ENCODE peak calls at places on chromosomes 6 and 20, in six cellular contexts. E is pons, J is cardiac fibroblast, Q is NCI-H1417, M is B cell, G is AG10803. A is an unnamed sample.

GRCh38 chr20:12331236-12331635 is 413.5 kb downstream of the BTBD3 start:
- DNase-seq in J (no peak), G (no peak), Q (no peak), M (no peak), E (no peak), A (no peak)

GRCh38 chr6:90227693-90228092 is 69.0 kb downstream of the BACH2 start:
- DNase-seq in G (peak), Q (no peak), M (no peak), J (no peak), E (no peak), A (no peak)

GRCh38 chr6:44641344-44641743 is 253.8 kb downstream of the CDC5L start:
- DNase-seq in E (no peak), M (no peak), Q (no peak), G (peak), J (peak), A (no peak)

GRCh38 chr6:46491201-46491788 is at the start of gene RCAN2:
- DNase-seq in E (peak), Q (peak), M (peak), G (peak), J (no peak), A (peak)

GRCh38 chr6:169868458-169868857 is 117.0 kb downstream of the ERMARD start:
- DNase-seq in G (no peak), M (no peak), Q (no peak), E (no peak), J (no peak), A (no peak)

GRCh38 chr6:116465246-116465645 is 4.1 kb downstream of the CALHM6 start:
- DNase-seq in Q (no peak), G (no peak), M (peak), E (no peak), J (no peak), A (no peak)

GRCh38 chr6:15317934-15318902 is 72.3 kb downstream of the JARID2 start:
- DNase-seq in J (peak), E (no peak), G (no peak), M (no peak), Q (no peak), A (no peak)

GRCh38 chr6:145891126-145891525 is 73.0 kb downstream of the SHPRH start:
- DNase-seq in Q (no peak), G (peak), J (peak), E (no peak), M (no peak), A (no peak)

GRCh38 chr6:154542747-154543146 is 32.3 kb upstream of the CNKSR3 start:
- DNase-seq in Q (no peak), E (no peak), M (no peak), J (no peak), G (no peak), A (no peak)

GRCh38 chr6:111591370-111591900 is 14.2 kb downstream of the TRAF3IP2 start:
- DNase-seq in G (peak), J (peak), M (no peak), Q (no peak), E (no peak), A (no peak)

GRCh38 chr6:105609375-105609991 is 206.6 kb upstream of the PREP start:
- DNase-seq in M (no peak), J (no peak), E (no peak), G (no peak), Q (no peak), A (no peak)

GRCh38 chr20:38303908-38304379 is at the start of gene BPI:
- DNase-seq in G (peak), M (no peak), Q (no peak), J (no peak), E (peak), A (no peak)

GRCh38 chr6:151695181-151695580 is 112.3 kb upstream of the ESR1 start:
- DNase-seq in J (no peak), M (no peak), G (no peak), E (no peak), Q (no peak), A (no peak)

GRCh38 chr20:20711413-20711812 is 1.0 kb downstream of the RALGAPA2 start:
- DNase-seq in M (peak), G (no peak), E (no peak), Q (peak), J (no peak), A (no peak)

GRCh38 chr20:51350941-51351631 is 191.4 kb downstream of the NFATC2 start:
- DNase-seq in M (no peak), J (peak), E (no peak), G (peak), Q (no peak), A (no peak)

GRCh38 chr20:24060851-24061590 is 72.4 kb upstream of the GGTLC1 start:
- DNase-seq in J (no peak), G (no peak), E (no peak), Q (no peak), M (no peak), A (no peak)

GRCh38 chr20:33871362-33871761 is 60.2 kb downstream of the CHMP4B start:
- DNase-seq in Q (no peak), G (peak), J (no peak), M (no peak), E (no peak), A (no peak)